ENCODE peak calls at places on chromosomes 3 and 15, in four cellular contexts. G, K, H and W are unnamed samples.

GRCh38 chr15:39534996-39535395 is 45.9 kb upstream of the THBS1 start:
- DNase-seq in H (no peak), K (no peak), G (no peak), W (no peak)

GRCh38 chr3:29581311-29581710 is 300.4 kb downstream of the RBMS3 start:
- DNase-seq in K (no peak), H (no peak), G (no peak), W (no peak)

GRCh38 chr3:17894434-17895060 is 152.1 kb upstream of the TBC1D5 start:
- DNase-seq in G (no peak), K (no peak), H (peak; percentile 60), W (no peak)

GRCh38 chr3:40366203-40367162 is 20.5 kb upstream of the ENTPD3 start:
- DNase-seq in H (no peak), K (no peak), G (no peak), W (no peak)

GRCh38 chr3:63662500-63662899 is 10.0 kb downstream of the SNTN start:
- DNase-seq in K (no peak), H (no peak), G (no peak), W (no peak)

GRCh38 chr15:95799286-95800187 is 531.0 kb upstream of the NR2F2 start:
- DNase-seq in K (no peak), G (no peak), H (peak; percentile 91), W (no peak)

GRCh38 chr15:72923304-72923703 is 129.0 kb upstream of the NEO1 start:
- DNase-seq in K (no peak), G (no peak), H (no peak), W (no peak)

GRCh38 chr3:149610351-149611105 is 47.3 kb downstream of the WWTR1 start:
- DNase-seq in K (no peak), H (peak; percentile 33), G (no peak), W (no peak)

GRCh38 chr15:77470227-77470626 is 49.5 kb downstream of the HMG20A start:
- DNase-seq in G (no peak), K (no peak), H (no peak), W (no peak)

GRCh38 chr15:57527382-57528091 is 64.2 kb upstream of the MYZAP start:
- DNase-seq in K (peak; percentile 58), H (peak; percentile 90), G (peak; percentile 46), W (no peak)

GRCh38 chr15:90873998-90874605 is 5.7 kb downstream of the FURIN start:
- DNase-seq in K (no peak), G (no peak), H (no peak), W (peak; percentile 26)

GRCh38 chr3:159859424-159859823 is 129.2 kb upstream of the IL12A start:
- DNase-seq in H (no peak), G (no peak), K (no peak), W (no peak)

GRCh38 chr3:187913617-187914033 is 168.4 kb upstream of the BCL6 start:
- DNase-seq in G (no peak), H (peak; percentile 77), K (no peak), W (no peak)

GRCh38 chr15:97566957-97567356 is 393.5 kb upstream of the ARRDC4 start:
- DNase-seq in G (no peak), K (peak; percentile 7), H (no peak), W (no peak)

GRCh38 chr15:63133786-63134185 is 12.1 kb downstream of the LACTB start:
- DNase-seq in K (no peak), G (no peak), H (peak; percentile 79), W (no peak)

GRCh38 chr3:56612146-56612545 is 55.2 kb downstream of the CCDC66 start:
- DNase-seq in H (no peak), G (no peak), K (no peak), W (no peak)

GRCh38 chr3:128709506-128710210 is 16.3 kb upstream of the RAB7A start:
- DNase-seq in H (no peak), G (no peak), K (no peak), W (no peak)

GRCh38 chr15:64163662-64164362 is 990 bp upstream of the PPIB start:
- DNase-seq in H (no peak), G (no peak), K (no peak), W (no peak)

GRCh38 chr3:182621435-182622240 is 171.7 kb upstream of the ATP11B start:
- DNase-seq in K (no peak), G (no peak), H (no peak), W (no peak)

GRCh38 chr15:65338823-65339222 is 34.3 kb downstream of the RNU5B-1 start:
- DNase-seq in H (no peak), K (no peak), G (no peak), W (no peak)

GRCh38 chr3:148999806-149000205 is 8.5 kb downstream of the GYG1 start:
- DNase-seq in G (no peak), H (peak; percentile 49), K (no peak), W (no peak)

GRCh38 chr3:124639406-124640237 is 90.6 kb upstream of the UMPS start:
- DNase-seq in H (no peak), K (no peak), G (peak; percentile 77), W (no peak)

GRCh38 chr3:116914004-116914403 is 204.4 kb downstream of the TUSC7 start:
- DNase-seq in K (no peak), G (no peak), H (no peak), W (no peak)

GRCh38 chr3:161171113-161171512 is 50.0 kb upstream of the NMD3 start:
- DNase-seq in K (peak; percentile 72), G (no peak), H (peak; percentile 73), W (peak; percentile 41)

GRCh38 chr3:150790621-150791020 is 27.7 kb upstream of the SIAH2 start:
- DNase-seq in H (peak; percentile 14), G (no peak), K (no peak), W (no peak)

GRCh38 chr15:57732526-57733331 is 26.2 kb downstream of the POLR2M start:
- DNase-seq in G (no peak), H (peak; percentile 67), K (peak; percentile 45), W (peak; percentile 39)

GRCh38 chr3:172651936-172652595 is 58.8 kb downstream of the NCEH1 start:
- DNase-seq in H (no peak), G (no peak), K (no peak), W (no peak)

GRCh38 chr3:150631515-150632221 is 28.5 kb downstream of the SELENOT start:
- DNase-seq in G (no peak), H (no peak), K (no peak), W (no peak)

GRCh38 chr3:139934557-139935070 is 371 bp upstream of the CLSTN2 start:
- DNase-seq in K (peak; percentile 52), G (no peak), H (peak; percentile 15), W (peak; percentile 80)

GRCh38 chr15:83061680-83062079 is 5.4 kb downstream of the BTBD1 start:
- DNase-seq in K (no peak), H (no peak), G (no peak), W (no peak)

GRCh38 chr15:71709808-71710418 is 100.4 kb upstream of the NR2E3 start:
- DNase-seq in H (no peak), K (no peak), G (no peak), W (no peak)
- H3K4me3 ChIP-seq in H (no peak overlapping the region), K (no peak overlapping the region), G (no peak overlapping the region), W (no peak overlapping the region)

GRCh38 chr15:42693942-42694341 is 43.0 kb downstream of the CDAN1 start:
- DNase-seq in H (no peak), K (no peak), G (no peak), W (no peak)
- H3K36me3 ChIP-seq in H (peaks cover 4% of the 10 kb centered on the region), K (no peaks in the 10 kb centered on the region), G (no peaks in the 10 kb centered on the region), W (no peaks in the 10 kb centered on the region)

GRCh38 chr3:58531956-58532355 is 5.0 kb downstream of the ACOX2 start:
- DNase-seq in G (no peak), H (no peak), K (no peak), W (no peak)
- TF ChIP-seq CTCF in G (no peak), H (peak; percentile 10), K (no peak), W (no peak)

GRCh38 chr15:45454825-45455224 is 67.7 kb downstream of the SLC30A4 start:
- DNase-seq in K (peak; percentile 53), H (peak; percentile 96), G (peak; percentile 45), W (peak; percentile 27)
- H3K4me3 ChIP-seq in K (no peak overlapping the region), H (no peak overlapping the region), G (no peak overlapping the region), W (no peak overlapping the region)

GRCh38 chr3:62265528-62265927 is 107.8 kb downstream of the FEZF2 start:
- DNase-seq in G (no peak), H (no peak), K (no peak), W (no peak)
- H3K36me3 ChIP-seq in G (no peaks in the 10 kb centered on the region), H (peaks cover 2% of the 10 kb centered on the region), K (no peaks in the 10 kb centered on the region), W (no peaks in the 10 kb centered on the region)

GRCh38 chr3:190506271-190506670 is 7.6 kb upstream of the IL1RAP start:
- DNase-seq in G (no peak), K (no peak), H (no peak), W (no peak)

GRCh38 chr3:190499157-190499556 is 14.7 kb upstream of the IL1RAP start:
- DNase-seq in K (no peak), H (no peak), G (no peak), W (no peak)

GRCh38 chr3:190505381-190506003 is 8.4 kb upstream of the IL1RAP start:
- DNase-seq in H (no peak), G (no peak), K (no peak), W (no peak)

GRCh38 chr3:190504354-190505125 is 9.3 kb upstream of the IL1RAP start:
- DNase-seq in H (peak; percentile 32), K (no peak), G (no peak), W (no peak)
- TF ChIP-seq CTCF in H (peak; percentile 9), K (no peak), G (no peak), W (no peak)

GRCh38 chr3:43649365-43649968 is 27.7 kb upstream of the ANO10 start:
- DNase-seq in G (no peak), H (no peak), K (no peak), W (no peak)
- H3K4me3 ChIP-seq in G (no peak overlapping the region), H (no peak overlapping the region), K (peak overlapping the region; percentile 16), W (no peak overlapping the region)

DNA sequence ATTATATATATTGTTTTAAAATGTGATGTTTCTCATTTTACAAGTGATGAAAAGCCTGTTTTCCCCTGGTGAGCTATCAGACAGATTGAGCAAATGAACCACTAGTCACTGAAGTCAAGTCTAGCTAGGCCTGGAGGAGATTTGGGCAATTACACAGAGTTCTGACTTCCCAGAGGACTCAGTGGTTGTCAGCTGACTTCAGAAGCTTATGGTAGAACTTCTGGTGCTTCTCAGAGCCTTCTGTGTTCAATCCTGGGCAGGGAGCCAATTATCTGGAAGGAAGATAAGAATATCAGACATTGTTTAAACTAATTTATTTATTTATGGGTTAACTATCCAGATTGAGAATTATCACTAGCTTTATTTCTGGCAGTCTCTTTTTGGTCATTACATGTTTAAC is 37.7 kb upstream of the NAALADL2 start:
- DNase-seq in H (peak; percentile 31), K (no peak), G (no peak), W (no peak)
- H3K36me3 ChIP-seq in H (no peaks in the 10 kb centered on the region), K (no peaks in the 10 kb centered on the region), G (no peaks in the 10 kb centered on the region), W (no peaks in the 10 kb centered on the region)